ENCODE peak calls at places on chromosomes 5 and 9, in nine cellular contexts. M is uterus, B is HCT116, L is GM12891, E is heart left ventricle, T is transverse colon, P is IMR-90, D is tibial nerve, N is esophagus muscularis mucosa. O is an unnamed sample.

GRCh38 chr9:96185518-96186156 is 116.3 kb downstream of the HSD17B3 start:
- DNase-seq in M (no peak), B (no peak), L (no peak), E (no peak), T (no peak), P (no peak), D (no peak), N (no peak), O (no peak)

GRCh38 chr5:180675036-180675635 is 25.7 kb upstream of the FLT4 start:
- DNase-seq in M (no peak), B (no peak), L (no peak), E (no peak), T (no peak), P (no peak), D (no peak), N (no peak), O (no peak)

GRCh38 chr5:179852993-179853547 is 5.5 kb downstream of the MRNIP start:
- DNase-seq in M (no peak), B (no peak), L (no peak), E (no peak), T (peak), P (no peak), D (no peak), N (no peak), O (no peak)

GRCh38 chr5:180704362-180704761 is 35.5 kb downstream of the OR2Y1 start:
- DNase-seq in M (no peak), B (peak), L (no peak), E (no peak), T (no peak), P (peak), D (no peak), N (no peak), O (no peak)

GRCh38 chr5:123670981-123671557 is 159.1 kb downstream of the CSNK1G3 start:
- DNase-seq in M (peak), B (peak), L (peak), E (no peak), T (peak), P (peak), D (peak), N (no peak), O (no peak)

GRCh38 chr9:95506692-95507455 is 9.9 kb downstream of the PTCH1 start:
- DNase-seq in M (no peak), B (no peak), L (no peak), E (peak), T (peak), P (peak), D (no peak), N (no peak), O (peak)

GRCh38 chr9:104232781-104233341 is 138.8 kb downstream of the SMC2 start:
- DNase-seq in M (no peak), B (no peak), L (no peak), E (no peak), T (no peak), P (no peak), D (no peak), N (no peak), O (no peak)

GRCh38 chr9:116151966-116152381 is 1.6 kb upstream of the PAPPA start:
- DNase-seq in M (no peak), B (no peak), L (no peak), E (no peak), T (no peak), P (peak), D (no peak), N (no peak), O (no peak)

GRCh38 chr5:180353226-180353962 is at the start of gene GFPT2:
- DNase-seq in M (peak), B (no peak), L (peak), E (peak), T (peak), P (peak), D (peak), N (peak), O (peak)

GRCh38 chr9:77453857-77454647 is 194.1 kb downstream of the GNA14 start:
- DNase-seq in M (no peak), B (no peak), L (no peak), E (no peak), T (no peak), P (no peak), D (no peak), N (no peak), O (no peak)

GRCh38 chr9:78970375-78970774 is 601.4 kb upstream of the TLE4 start:
- DNase-seq in M (no peak), B (no peak), L (no peak), E (no peak), T (no peak), P (no peak), D (no peak), N (no peak), O (no peak)

GRCh38 chr5:76615759-76616158 is 7.4 kb downstream of the F2RL2 start:
- DNase-seq in M (no peak), B (no peak), L (no peak), E (no peak), T (no peak), P (peak), D (no peak), N (no peak), O (no peak)

GRCh38 chr5:145936401-145937131 is at the start of gene SH3RF2:
- DNase-seq in M (no peak), B (peak), L (no peak), E (peak), T (peak), P (peak), D (peak), N (no peak), O (no peak)

GRCh38 chr9:130936285-130937117 is 2.5 kb downstream of the FIBCD1 start:
- DNase-seq in M (no peak), B (no peak), L (no peak), E (no peak), T (peak), P (peak), D (no peak), N (no peak), O (no peak)

GRCh38 chr5:74311961-74312360 is 328.6 kb downstream of the ENC1 start:
- DNase-seq in M (peak), B (no peak), L (no peak), E (no peak), T (no peak), P (no peak), D (no peak), N (no peak), O (no peak)

GRCh38 chr5:154202379-154203260 is 12.1 kb downstream of the GALNT10 start:
- DNase-seq in M (no peak), B (no peak), L (peak), E (no peak), T (peak), P (no peak), D (no peak), N (no peak), O (peak)

GRCh38 chr9:37752646-37753488 is 738 bp upstream of the TRMT10B start:
- DNase-seq in M (no peak), B (no peak), L (no peak), E (no peak), T (no peak), P (no peak), D (no peak), N (no peak), O (no peak)

GRCh38 chr9:121783523-121784507 is 132.4 kb downstream of the DAB2IP start:
- DNase-seq in M (peak), B (no peak), L (no peak), E (peak), T (peak), P (no peak), D (no peak), N (no peak), O (no peak)

GRCh38 chr5:133341296-133341695 is 271.0 kb downstream of the FSTL4 start:
- DNase-seq in M (no peak), B (no peak), L (no peak), E (no peak), T (no peak), P (no peak), D (no peak), N (no peak), O (no peak)

GRCh38 chr5:64285188-64286130 is 119.8 kb downstream of the RNF180 start:
- DNase-seq in M (no peak), B (no peak), L (no peak), E (no peak), T (no peak), P (no peak), D (no peak), N (no peak), O (no peak)

GRCh38 chr9:134995792-134996120 is 78.0 kb upstream of the FCN1 start:
- DNase-seq in M (no peak), B (no peak), L (no peak), E (no peak), T (no peak), P (no peak), D (no peak), N (no peak), O (no peak)

GRCh38 chr5:98109561-98110006 is 663.9 kb upstream of the RGMB start:
- DNase-seq in M (no peak), B (no peak), L (no peak), E (no peak), T (no peak), P (peak), D (no peak), N (no peak), O (no peak)

GRCh38 chr5:59098743-59099142 is 515.9 kb downstream of the RAB3C start:
- DNase-seq in M (no peak), B (no peak), L (no peak), E (no peak), T (no peak), P (no peak), D (no peak), N (no peak), O (no peak)
- TF ChIP-seq POLR2A in M (no peak), B (no peak), L (no peak), E (no peak), T (no peak), P (no peak), D (no peak), N (no peak), O (no peak)

GRCh38 chr9:125966959-125967711 is 220.0 kb downstream of the PBX3 start:
- DNase-seq in M (no peak), B (no peak), L (no peak), E (no peak), T (no peak), P (no peak), D (no peak), N (peak), O (no peak)

GRCh38 chr9:125969868-125970267 is 222.7 kb downstream of the PBX3 start:
- DNase-seq in M (no peak), B (no peak), L (no peak), E (no peak), T (no peak), P (no peak), D (no peak), N (peak), O (no peak)

GRCh38 chr9:125969462-125969861 is 222.3 kb downstream of the PBX3 start:
- DNase-seq in M (no peak), B (no peak), L (no peak), E (no peak), T (no peak), P (no peak), D (no peak), N (peak), O (no peak)

GRCh38 chr9:125970340-125970739 is 223.2 kb downstream of the PBX3 start:
- DNase-seq in M (no peak), B (no peak), L (no peak), E (no peak), T (no peak), P (no peak), D (no peak), N (peak), O (no peak)

DNA sequence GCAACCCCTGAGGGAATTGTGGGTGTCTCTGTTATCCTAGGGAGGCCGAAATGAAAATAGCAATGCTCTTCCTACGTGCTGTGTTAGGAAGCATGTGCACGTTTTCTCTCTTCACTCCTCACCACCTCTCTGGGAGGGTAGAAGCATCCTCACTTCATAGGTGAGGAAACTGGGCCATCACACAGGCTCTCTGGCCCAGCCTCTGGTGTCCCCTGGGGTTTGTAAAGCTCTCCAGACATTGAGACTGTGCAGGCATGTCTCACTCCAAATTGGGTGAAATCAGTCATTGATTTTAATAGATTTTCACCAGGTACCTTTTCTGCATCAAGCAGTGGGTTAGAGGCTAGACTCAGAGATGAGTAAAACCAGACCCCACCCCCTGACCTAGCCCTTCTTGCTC is 221.8 kb downstream of the PBX3 start:
- DNase-seq in M (no peak), B (no peak), L (no peak), E (no peak), T (no peak), P (no peak), D (no peak), N (no peak), O (no peak)
- TF ChIP-seq POLR2A in M (no peak), B (no peak), L (no peak), E (no peak), T (no peak), P (no peak), D (no peak), N (no peak), O (no peak)

GRCh38 chr9:113222482-113222841 is 1.1 kb downstream of the SLC31A1 start:
- DNase-seq in M (no peak), B (no peak), L (no peak), E (no peak), T (peak), P (peak), D (no peak), N (no peak), O (no peak)
- TF ChIP-seq POLR2A in M (no peak), B (no peak), L (no peak), E (no peak), T (peak), P (no peak), D (no peak), N (no peak), O (no peak)

DNA sequence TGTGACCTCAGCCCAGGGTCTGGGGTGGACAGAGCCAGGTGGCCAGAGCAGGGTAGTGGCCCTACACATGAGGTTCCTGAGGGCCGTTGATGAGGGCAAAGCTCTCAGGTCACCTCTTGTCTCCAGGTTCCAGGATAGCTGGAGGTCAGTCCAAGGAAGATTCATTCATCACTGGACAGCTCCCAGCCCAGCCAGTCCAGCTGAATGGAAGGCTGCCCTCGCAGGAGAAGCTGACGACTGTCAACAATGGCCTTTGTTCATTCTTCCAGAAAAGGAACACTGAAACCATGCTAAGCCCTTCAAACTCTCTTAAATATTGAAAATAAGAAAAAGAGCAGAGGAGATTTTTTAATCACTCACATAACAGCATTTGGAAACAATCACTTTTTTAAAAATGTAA is 169.7 kb upstream of the TBCA start:
- DNase-seq in M (no peak), B (no peak), L (no peak), E (no peak), T (no peak), P (no peak), D (no peak), N (no peak), O (no peak)
- TF ChIP-seq POLR2A in M (no peak), B (no peak), L (no peak), E (no peak), T (no peak), P (no peak), D (no peak), N (no peak), O (no peak)

GRCh38 chr9:76394023-76394895 is at the start of gene RFK:
- DNase-seq in M (peak), B (peak), L (peak), E (peak), T (peak), P (peak), D (peak), N (peak), O (peak)
- TF ChIP-seq POLR2A in M (peak), B (peak), L (peak), E (peak), T (peak), P (peak), D (peak), N (peak), O (peak)